ENCODE peak calls at places on chromosomes 11 and 22, in eight cellular contexts. V is activated CD8-positive, alpha-beta memory T cell treated with anti-CD3 and anti-CD28 coated beads, Interleukin-2, amount 50 U/mL, for 48 hours; M is stimulated activated CD8-positive, alpha-beta memory T cell treated with anti-CD3 and anti-CD28 coated beads, Interleukin-15, amount 100 ng/mL, for 1 hour; B is KBM-7; H is ascending aorta; O is activated CD4-positive, alpha-beta T cell treated with anti-CD3 and anti-CD28 coated beads, Interleukin-2, amount 50 U/mL, for 1 hour; G is EH; I is GDM1. Q is an unnamed sample.

GRCh38 chr11:118058311-118059230 is 18.3 kb upstream of the TMPRSS4 start:
- DNase-seq in I (no peak), H (peak; percentile 55), B (no peak), V (no peak), G (no peak), M (no peak), O (no peak), Q (no peak)

GRCh38 chr11:130216591-130217132 is 57.1 kb downstream of the ST14 start:
- DNase-seq in O (no peak), B (no peak), M (no peak), G (no peak), I (no peak), V (peak; percentile 29), H (peak; percentile 45), Q (no peak)

GRCh38 chr22:37529652-37530345 is 10.6 kb upstream of the CARD10 start:
- DNase-seq in H (no peak), M (no peak), I (peak; percentile 50), O (no peak), V (no peak), G (no peak), B (peak; percentile 63), Q (no peak)

GRCh38 chr11:115860246-115860645 is 356.0 kb upstream of the CADM1 start:
- DNase-seq in B (no peak), V (no peak), H (no peak), I (no peak), O (no peak), G (no peak), M (no peak), Q (no peak)

GRCh38 chr11:61667684-61668320 is 12.4 kb upstream of the DAGLA start:
- DNase-seq in M (no peak), B (no peak), V (no peak), H (no peak), O (no peak), I (no peak), G (no peak), Q (no peak)

GRCh38 chr22:23365524-23365923 is 185.2 kb downstream of the BCR start:
- DNase-seq in V (no peak), B (no peak), M (no peak), H (no peak), I (no peak), G (no peak), O (no peak), Q (no peak)

GRCh38 chr22:39487826-39488520 is 14.1 kb upstream of the MIEF1 start:
- DNase-seq in O (no peak), G (no peak), I (no peak), M (no peak), B (no peak), H (no peak), V (no peak), Q (peak; percentile 3)

GRCh38 chr11:20719821-20720220 is 50.4 kb downstream of the NELL1 start:
- DNase-seq in H (no peak), O (no peak), I (no peak), M (no peak), B (no peak), V (no peak), G (no peak), Q (no peak)

GRCh38 chr11:104183572-104183971 is 19.6 kb upstream of the PDGFD start:
- DNase-seq in H (no peak), I (no peak), V (no peak), G (no peak), B (no peak), M (no peak), O (no peak), Q (no peak)

GRCh38 chr22:39469681-39470461 is 13.1 kb downstream of the MGAT3 start:
- DNase-seq in G (no peak), I (no peak), H (no peak), O (no peak), V (no peak), B (no peak), M (no peak), Q (peak; percentile 94)

GRCh38 chr11:47257518-47258316 is at the start of gene NR1H3:
- DNase-seq in M (no peak), B (peak; percentile 68), I (peak; percentile 62), O (no peak), G (peak; percentile 77), H (peak; percentile 86), V (no peak), Q (peak; percentile 71)

GRCh38 chr22:45505991-45506743 is 3.5 kb downstream of the FBLN1 start:
- DNase-seq in V (no peak), O (no peak), H (no peak), B (no peak), I (no peak), M (no peak), G (no peak), Q (no peak)

GRCh38 chr22:28989035-28989464 is 72.6 kb downstream of the C22orf31 start:
- DNase-seq in O (no peak), M (no peak), H (no peak), V (peak; percentile 61), I (no peak), B (no peak), G (no peak), Q (no peak)

GRCh38 chr11:131985769-131986393 is 615.5 kb downstream of the NTM start:
- DNase-seq in I (no peak), V (no peak), M (no peak), B (no peak), G (no peak), O (no peak), H (no peak), Q (no peak)

GRCh38 chr22:42316988-42317387 is 46.5 kb upstream of the TCF20 start:
- DNase-seq in O (peak; percentile 30), G (no peak), B (no peak), V (peak; percentile 72), H (no peak), I (no peak), M (no peak), Q (peak; percentile 59)

GRCh38 chr11:11230802-11231562 is 122.1 kb downstream of the CSNK2A3 start:
- DNase-seq in M (no peak), H (no peak), G (no peak), O (peak; percentile 17), B (peak; percentile 46), V (peak; percentile 57), I (no peak), Q (no peak)

Q was measured in Ammon's horn.